ENCODE peak calls at places on chromosomes 5 and 9, in ten cellular contexts. One of them, this sample, is unnamed. For H3K9me3, the result is how much of the 10 kb centered on the place peaks cover.

GRCh38 chr9:37034938-37035471 is 937 bp upstream of the PAX5 start:
- DNase-seq in keratinocyte: no peak
- DNase-seq in left ventricle myocardium inferior: no peak
- DNase-seq in psoas muscle: no peak
- DNase-seq in HCT116: no peak
- DNase-seq in spleen: peak
- DNase-seq in aorta: no peak
- DNase-seq in adipocyte: no peak
- DNase-seq in prostate gland: no peak
- DNase-seq in CD8-positive, alpha-beta T cell: no peak
- DNase-seq in this sample: no peak

GRCh38 chr9:134701581-134702259 is 60.1 kb downstream of the COL5A1 start:
- DNase-seq in psoas muscle: no peak
- DNase-seq in aorta: no peak
- DNase-seq in adipocyte: no peak
- DNase-seq in keratinocyte: no peak
- DNase-seq in CD8-positive, alpha-beta T cell: no peak
- DNase-seq in left ventricle myocardium inferior: no peak
- DNase-seq in prostate gland: no peak
- DNase-seq in HCT116: no peak
- DNase-seq in spleen: no peak
- DNase-seq in this sample: no peak

GRCh38 chr9:130960522-130961378 is 21.7 kb upstream of the FIBCD1 start:
- DNase-seq in prostate gland: no peak
- DNase-seq in aorta: no peak
- DNase-seq in left ventricle myocardium inferior: no peak
- DNase-seq in keratinocyte: no peak
- DNase-seq in adipocyte: no peak
- DNase-seq in HCT116: no peak
- DNase-seq in spleen: no peak
- DNase-seq in CD8-positive, alpha-beta T cell: no peak
- DNase-seq in psoas muscle: no peak
- DNase-seq in this sample: peak

GRCh38 chr9:90815183-90815943 is 13.7 kb downstream of the SYK start:
- DNase-seq in left ventricle myocardium inferior: no peak
- DNase-seq in adipocyte: no peak
- DNase-seq in prostate gland: no peak
- DNase-seq in HCT116: no peak
- DNase-seq in spleen: peak
- DNase-seq in CD8-positive, alpha-beta T cell: no peak
- DNase-seq in aorta: no peak
- DNase-seq in keratinocyte: no peak
- DNase-seq in psoas muscle: no peak
- DNase-seq in this sample: peak

GRCh38 chr5:33588654-33589372 is 148.0 kb downstream of the TARS1 start:
- DNase-seq in prostate gland: no peak
- DNase-seq in spleen: no peak
- DNase-seq in adipocyte: no peak
- DNase-seq in CD8-positive, alpha-beta T cell: peak
- DNase-seq in psoas muscle: no peak
- DNase-seq in aorta: no peak
- DNase-seq in HCT116: peak
- DNase-seq in keratinocyte: no peak
- DNase-seq in left ventricle myocardium inferior: no peak
- DNase-seq in this sample: no peak

GRCh38 chr9:131502781-131503625 is at the start of gene POMT1:
- DNase-seq in psoas muscle: peak
- DNase-seq in adipocyte: peak
- DNase-seq in prostate gland: peak
- DNase-seq in aorta: peak
- DNase-seq in CD8-positive, alpha-beta T cell: peak
- DNase-seq in spleen: peak
- DNase-seq in keratinocyte: no peak
- DNase-seq in HCT116: peak
- DNase-seq in left ventricle myocardium inferior: peak
- DNase-seq in this sample: peak

GRCh38 chr9:573551-574410 is 267.7 kb upstream of the DMRT1 start:
- DNase-seq in CD8-positive, alpha-beta T cell: no peak
- DNase-seq in prostate gland: no peak
- DNase-seq in HCT116: no peak
- DNase-seq in spleen: no peak
- DNase-seq in left ventricle myocardium inferior: no peak
- DNase-seq in aorta: no peak
- DNase-seq in keratinocyte: no peak
- DNase-seq in adipocyte: no peak
- DNase-seq in psoas muscle: no peak
- DNase-seq in this sample: no peak

GRCh38 chr9:97516111-97516510 is 14.6 kb downstream of the TMOD1 start:
- DNase-seq in spleen: no peak
- DNase-seq in keratinocyte: no peak
- DNase-seq in adipocyte: no peak
- DNase-seq in HCT116: no peak
- DNase-seq in aorta: no peak
- DNase-seq in left ventricle myocardium inferior: no peak
- DNase-seq in CD8-positive, alpha-beta T cell: no peak
- DNase-seq in psoas muscle: no peak
- DNase-seq in prostate gland: no peak
- DNase-seq in this sample: no peak

GRCh38 chr9:27527702-27528277 is 1.8 kb downstream of the MOB3B start:
- DNase-seq in adipocyte: no peak
- DNase-seq in spleen: peak
- DNase-seq in prostate gland: peak
- DNase-seq in psoas muscle: no peak
- DNase-seq in keratinocyte: no peak
- DNase-seq in CD8-positive, alpha-beta T cell: no peak
- DNase-seq in HCT116: no peak
- DNase-seq in left ventricle myocardium inferior: no peak
- DNase-seq in aorta: no peak
- DNase-seq in this sample: no peak

GRCh38 chr5:113140837-113141661 is 164.5 kb downstream of the DCP2 start:
- DNase-seq in HCT116: no peak
- DNase-seq in spleen: no peak
- DNase-seq in left ventricle myocardium inferior: no peak
- DNase-seq in keratinocyte: peak
- DNase-seq in adipocyte: peak
- DNase-seq in CD8-positive, alpha-beta T cell: no peak
- DNase-seq in prostate gland: no peak
- DNase-seq in psoas muscle: peak
- DNase-seq in aorta: no peak
- DNase-seq in this sample: no peak

GRCh38 chr5:35404701-35405100 is 174.4 kb upstream of the PRLR start:
- DNase-seq in CD8-positive, alpha-beta T cell: no peak
- DNase-seq in spleen: no peak
- DNase-seq in psoas muscle: no peak
- DNase-seq in left ventricle myocardium inferior: no peak
- DNase-seq in prostate gland: no peak
- DNase-seq in keratinocyte: no peak
- DNase-seq in adipocyte: no peak
- DNase-seq in aorta: no peak
- DNase-seq in HCT116: no peak
- DNase-seq in this sample: no peak

GRCh38 chr5:79186021-79186420 is 49.9 kb upstream of the JMY start:
- DNase-seq in CD8-positive, alpha-beta T cell: no peak
- DNase-seq in left ventricle myocardium inferior: no peak
- DNase-seq in aorta: no peak
- DNase-seq in prostate gland: no peak
- DNase-seq in adipocyte: peak
- DNase-seq in psoas muscle: no peak
- DNase-seq in spleen: no peak
- DNase-seq in HCT116: no peak
- DNase-seq in keratinocyte: no peak
- DNase-seq in this sample: no peak

GRCh38 chr9:132409828-132410528 is at the start of gene CFAP77:
- DNase-seq in keratinocyte: no peak
- DNase-seq in CD8-positive, alpha-beta T cell: no peak
- DNase-seq in aorta: peak
- DNase-seq in HCT116: peak
- DNase-seq in spleen: peak
- DNase-seq in psoas muscle: peak
- DNase-seq in adipocyte: peak
- DNase-seq in left ventricle myocardium inferior: peak
- DNase-seq in prostate gland: no peak
- DNase-seq in this sample: peak

GRCh38 chr5:135750506-135750905 is 84.0 kb upstream of the SLC25A48 start:
- DNase-seq in keratinocyte: no peak
- DNase-seq in psoas muscle: no peak
- DNase-seq in CD8-positive, alpha-beta T cell: no peak
- DNase-seq in prostate gland: no peak
- DNase-seq in spleen: no peak
- DNase-seq in left ventricle myocardium inferior: no peak
- DNase-seq in adipocyte: no peak
- DNase-seq in HCT116: no peak
- DNase-seq in aorta: no peak
- DNase-seq in this sample: no peak

GRCh38 chr5:171681667-171682066 is 104.0 kb upstream of the SMIM23 start:
- DNase-seq in prostate gland: no peak
- DNase-seq in psoas muscle: no peak
- DNase-seq in HCT116: no peak
- DNase-seq in CD8-positive, alpha-beta T cell: no peak
- DNase-seq in keratinocyte: no peak
- DNase-seq in spleen: no peak
- DNase-seq in adipocyte: no peak
- DNase-seq in aorta: no peak
- DNase-seq in left ventricle myocardium inferior: no peak
- DNase-seq in this sample: no peak

GRCh38 chr5:174583071-174583470 is 141.3 kb upstream of the MSX2 start:
- DNase-seq in aorta: no peak
- DNase-seq in left ventricle myocardium inferior: no peak
- DNase-seq in keratinocyte: no peak
- DNase-seq in CD8-positive, alpha-beta T cell: no peak
- DNase-seq in HCT116: no peak
- DNase-seq in prostate gland: no peak
- DNase-seq in spleen: no peak
- DNase-seq in adipocyte: no peak
- DNase-seq in psoas muscle: no peak
- DNase-seq in this sample: no peak

GRCh38 chr5:176692835-176693476 is 45.7 kb downstream of the TSPAN17 start:
- DNase-seq in HCT116: no peak
- DNase-seq in psoas muscle: no peak
- DNase-seq in adipocyte: no peak
- DNase-seq in aorta: no peak
- DNase-seq in spleen: no peak
- DNase-seq in prostate gland: no peak
- DNase-seq in keratinocyte: no peak
- DNase-seq in left ventricle myocardium inferior: no peak
- DNase-seq in CD8-positive, alpha-beta T cell: no peak
- DNase-seq in this sample: peak

GRCh38 chr9:135989722-135990467 is 28.7 kb upstream of the UBAC1 start:
- DNase-seq in keratinocyte: no peak
- DNase-seq in adipocyte: no peak
- DNase-seq in left ventricle myocardium inferior: no peak
- DNase-seq in aorta: no peak
- DNase-seq in spleen: peak
- DNase-seq in CD8-positive, alpha-beta T cell: peak
- DNase-seq in HCT116: no peak
- DNase-seq in psoas muscle: no peak
- DNase-seq in prostate gland: peak
- DNase-seq in this sample: no peak

DNA sequence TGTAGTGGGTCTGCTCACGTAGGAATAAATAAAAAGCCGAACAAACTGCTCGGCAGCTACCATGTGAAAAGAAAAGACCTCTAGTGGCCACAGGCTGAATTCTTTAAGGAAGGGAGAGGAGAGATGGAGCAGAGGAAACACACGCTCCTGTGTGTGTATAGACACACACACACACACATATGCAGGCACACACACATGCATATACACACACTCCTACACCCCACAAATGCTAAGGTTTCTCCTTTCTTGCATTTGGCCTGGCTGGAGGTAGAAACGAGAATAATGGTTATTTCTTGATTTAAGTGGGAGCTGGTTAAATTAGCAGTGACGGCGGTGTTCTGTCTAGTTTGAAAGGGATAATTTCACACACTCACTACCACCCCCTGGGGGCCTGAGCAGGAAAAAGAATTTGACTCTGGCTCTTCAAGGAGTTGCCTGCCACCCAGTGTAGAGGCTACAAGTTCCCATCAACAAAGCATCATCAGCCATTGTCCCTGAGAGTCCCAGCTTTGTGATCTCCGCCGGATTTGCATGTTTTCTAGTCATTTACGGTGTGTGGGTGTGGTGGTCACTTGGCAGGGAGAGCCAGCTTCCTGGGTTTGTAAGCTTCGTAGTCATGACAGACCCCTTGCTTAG is at the start of gene INSYN2B:
- DNase-seq in keratinocyte: no peak
- DNase-seq in left ventricle myocardium inferior: peak
- DNase-seq in adipocyte: peak
- DNase-seq in CD8-positive, alpha-beta T cell: no peak
- DNase-seq in aorta: peak
- DNase-seq in psoas muscle: peak
- DNase-seq in spleen: no peak
- DNase-seq in prostate gland: peak
- DNase-seq in HCT116: peak
- DNase-seq in this sample: no peak
- H3K4me3 ChIP-seq in keratinocyte: peak
- H3K4me3 ChIP-seq in left ventricle myocardium inferior: peak
- H3K4me3 ChIP-seq in adipocyte: peak
- H3K4me3 ChIP-seq in CD8-positive, alpha-beta T cell: no peak
- H3K4me3 ChIP-seq in aorta: no peak
- H3K4me3 ChIP-seq in psoas muscle: no peak
- H3K4me3 ChIP-seq in spleen: peak
- H3K4me3 ChIP-seq in prostate gland: peak
- H3K4me3 ChIP-seq in HCT116: no peak
- H3K4me3 ChIP-seq in this sample: no peak

GRCh38 chr5:149094996-149095395 is 32.1 kb upstream of the SH3TC2 start:
- DNase-seq in left ventricle myocardium inferior: no peak
- DNase-seq in aorta: no peak
- DNase-seq in psoas muscle: no peak
- DNase-seq in CD8-positive, alpha-beta T cell: no peak
- DNase-seq in prostate gland: no peak
- DNase-seq in spleen: no peak
- DNase-seq in HCT116: no peak
- DNase-seq in keratinocyte: no peak
- DNase-seq in adipocyte: no peak
- DNase-seq in this sample: no peak
- H3K9me3 ChIP-seq in left ventricle myocardium inferior: under half
- H3K9me3 ChIP-seq in aorta: under half
- H3K9me3 ChIP-seq in psoas muscle: under half
- H3K9me3 ChIP-seq in CD8-positive, alpha-beta T cell: under half
- H3K9me3 ChIP-seq in prostate gland: under half
- H3K9me3 ChIP-seq in spleen: under half
- H3K9me3 ChIP-seq in HCT116: under half
- H3K9me3 ChIP-seq in keratinocyte: under half
- H3K9me3 ChIP-seq in adipocyte: under half
- H3K9me3 ChIP-seq in this sample: under half

GRCh38 chr5:172879434-172879828 is 45.4 kb downstream of the ERGIC1 start:
- DNase-seq in prostate gland: no peak
- DNase-seq in CD8-positive, alpha-beta T cell: no peak
- DNase-seq in aorta: no peak
- DNase-seq in spleen: no peak
- DNase-seq in HCT116: no peak
- DNase-seq in psoas muscle: no peak
- DNase-seq in keratinocyte: no peak
- DNase-seq in adipocyte: no peak
- DNase-seq in left ventricle myocardium inferior: no peak
- DNase-seq in this sample: no peak
- H3K4me3 ChIP-seq in prostate gland: no peak
- H3K4me3 ChIP-seq in CD8-positive, alpha-beta T cell: no peak
- H3K4me3 ChIP-seq in aorta: no peak
- H3K4me3 ChIP-seq in spleen: no peak
- H3K4me3 ChIP-seq in HCT116: no peak
- H3K4me3 ChIP-seq in psoas muscle: peak
- H3K4me3 ChIP-seq in keratinocyte: no peak
- H3K4me3 ChIP-seq in adipocyte: peak
- H3K4me3 ChIP-seq in left ventricle myocardium inferior: peak
- H3K4me3 ChIP-seq in this sample: no peak

GRCh38 chr9:79824265-79824664 is 252.5 kb downstream of the TLE4 start:
- DNase-seq in left ventricle myocardium inferior: no peak
- DNase-seq in keratinocyte: no peak
- DNase-seq in adipocyte: no peak
- DNase-seq in spleen: no peak
- DNase-seq in CD8-positive, alpha-beta T cell: no peak
- DNase-seq in psoas muscle: no peak
- DNase-seq in prostate gland: no peak
- DNase-seq in HCT116: no peak
- DNase-seq in aorta: no peak
- DNase-seq in this sample: no peak
- H3K9me3 ChIP-seq in left ventricle myocardium inferior: under half
- H3K9me3 ChIP-seq in keratinocyte: under half
- H3K9me3 ChIP-seq in adipocyte: under half
- H3K9me3 ChIP-seq in spleen: under half
- H3K9me3 ChIP-seq in CD8-positive, alpha-beta T cell: under half
- H3K9me3 ChIP-seq in psoas muscle: under half
- H3K9me3 ChIP-seq in prostate gland: under half
- H3K9me3 ChIP-seq in HCT116: under half
- H3K9me3 ChIP-seq in aorta: under half
- H3K9me3 ChIP-seq in this sample: under half